ENCODE peak calls at places on chromosomes 1 and 21, in eight cellular contexts. J, U, I, D, L, P, R and T are unnamed samples.

GRCh38 chr21:41361053-41361785 is 608 bp upstream of the MX2 start:
- DNase-seq in J (peak; percentile 46), P (no peak), I (no peak), L (no peak), D (no peak), R (no peak), U (no peak), T (no peak)

GRCh38 chr1:45004281-45004920 is 6.7 kb downstream of the HECTD3 start:
- DNase-seq in L (no peak), U (no peak), R (no peak), J (no peak), I (no peak), P (no peak), D (no peak), T (no peak)

GRCh38 chr1:196611873-196612272 is 3.6 kb upstream of the KCNT2 start:
- DNase-seq in L (no peak), D (no peak), J (no peak), P (no peak), R (no peak), I (no peak), U (no peak), T (no peak)

GRCh38 chr1:200374569-200375312 is 35.1 kb downstream of the ZNF281 start:
- DNase-seq in D (peak; percentile 67), U (no peak), R (no peak), I (no peak), J (no peak), P (no peak), L (no peak), T (no peak)

GRCh38 chr1:242030071-242030470 is 31.2 kb upstream of the MAP1LC3C start:
- DNase-seq in R (no peak), U (no peak), J (no peak), I (no peak), P (no peak), L (no peak), D (peak; percentile 53), T (no peak)

GRCh38 chr1:223289621-223290020 is 74.4 kb downstream of the SUSD4 start:
- DNase-seq in L (no peak), I (no peak), U (no peak), J (no peak), P (no peak), R (no peak), D (no peak), T (no peak)

GRCh38 chr1:221525749-221526148 is 216.1 kb downstream of the DUSP10 start:
- DNase-seq in D (no peak), J (no peak), P (no peak), I (no peak), R (no peak), U (no peak), L (no peak), T (no peak)

GRCh38 chr1:55724551-55725325 is 509.6 kb upstream of the USP24 start:
- DNase-seq in I (no peak), D (peak; percentile 51), U (no peak), L (no peak), R (no peak), J (no peak), P (peak; percentile 85), T (peak; percentile 91)

GRCh38 chr1:226342656-226343055 is 33.7 kb upstream of the LIN9 start:
- DNase-seq in I (no peak), J (no peak), P (no peak), R (no peak), D (no peak), L (no peak), U (no peak), T (no peak)

GRCh38 chr1:6473974-6474814 is 8.2 kb upstream of the TNFRSF25 start:
- DNase-seq in D (no peak), L (no peak), U (no peak), J (peak; percentile 84), R (no peak), P (no peak), I (no peak), T (no peak)

GRCh38 chr1:58432813-58433668 is 113.5 kb downstream of the OMA1 start:
- DNase-seq in L (no peak), D (peak; percentile 33), P (peak; percentile 94), I (no peak), U (peak; percentile 50), J (no peak), R (peak; percentile 27), T (peak; percentile 55)

GRCh38 chr1:9388628-9389184 is 96.0 kb downstream of the SPSB1 start:
- DNase-seq in I (no peak), J (no peak), P (peak; percentile 70), L (no peak), D (peak; percentile 53), U (no peak), R (no peak), T (no peak)

GRCh38 chr1:207838156-207839082 is 72.5 kb downstream of the CD34 start:
- DNase-seq in P (peak; percentile 44), L (peak; percentile 60), U (no peak), R (no peak), J (no peak), I (no peak), D (no peak), T (no peak)

GRCh38 chr1:172893146-172893841 is 157.4 kb downstream of the TNFSF18 start:
- DNase-seq in R (no peak), J (no peak), L (no peak), D (peak; percentile 45), U (no peak), P (peak; percentile 59), I (no peak), T (no peak)

DNA sequence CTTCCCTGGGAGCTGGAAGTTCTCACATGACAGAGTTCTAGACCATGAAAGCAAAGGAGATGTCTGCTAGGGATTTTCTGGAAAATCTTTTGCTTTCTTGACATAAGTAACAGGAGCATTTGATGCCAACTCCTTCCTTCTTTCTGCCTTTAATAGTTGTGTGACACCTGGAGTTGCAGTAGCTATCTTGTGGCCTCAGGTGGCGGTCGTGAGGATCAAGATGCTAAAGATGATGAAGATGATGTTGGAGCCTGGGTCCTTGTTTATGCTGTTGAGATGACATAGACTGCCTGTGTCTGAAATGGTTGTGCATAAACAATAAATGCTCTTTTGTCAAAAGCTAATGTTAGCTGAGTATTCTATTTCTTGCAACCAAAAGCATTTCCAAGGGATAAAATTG is 32.7 kb upstream of the KIRREL1 start:
- DNase-seq in L (no peak), I (no peak), D (peak; percentile 10), J (no peak), U (no peak), P (no peak), R (no peak), T (no peak)
- TF ChIP-seq CTCF in L (no peak), I (no peak), D (peak; percentile 45), J (no peak), U (no peak), P (no peak), R (no peak), T (no peak)

DNA sequence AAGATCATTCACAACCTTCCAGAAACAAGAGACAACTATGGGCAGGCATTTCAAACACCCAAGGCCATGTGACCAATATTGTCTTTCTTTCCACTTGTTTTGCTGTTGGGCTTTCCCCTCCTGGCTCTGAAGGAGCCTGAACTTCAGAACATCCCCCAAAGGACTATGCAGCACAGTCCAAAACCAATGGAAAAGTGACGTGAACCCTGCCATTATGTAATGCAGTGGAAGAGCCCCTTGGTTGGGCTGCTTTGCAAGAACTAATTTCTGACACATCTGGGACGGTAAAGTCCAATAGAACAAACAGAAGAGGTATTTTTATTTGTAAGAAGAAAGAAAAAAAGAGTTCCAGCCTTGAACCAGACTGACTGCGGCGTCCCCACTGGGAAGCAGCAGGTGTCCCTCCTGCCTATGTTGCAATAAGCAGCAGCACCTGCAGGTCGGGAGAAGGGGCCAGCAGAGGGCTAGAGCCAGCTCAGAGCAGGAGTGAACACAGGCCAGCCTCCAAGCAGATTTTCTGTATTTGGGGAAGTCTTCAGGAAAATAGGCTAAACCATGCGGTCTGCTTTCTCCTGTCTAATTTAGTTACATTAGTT is 116.7 kb downstream of the CDC7 start:
- DNase-seq in J (peak; percentile 56), L (no peak), I (no peak), R (no peak), D (peak; percentile 28), P (no peak), U (no peak), T (no peak)
- TF ChIP-seq CTCF in J (no peak), L (no peak), I (no peak), R (peak; percentile 41), D (peak; percentile 35), P (no peak), U (peak; percentile 46), T (no peak)

GRCh38 chr1:217892750-217893149 is 261.6 kb downstream of the SPATA17 start:
- DNase-seq in I (no peak), P (no peak), D (peak; percentile 87), U (no peak), R (no peak), L (no peak), J (no peak), T (no peak)

GRCh38 chr1:217891966-217892365 is 260.8 kb downstream of the SPATA17 start:
- DNase-seq in D (peak; percentile 88), I (no peak), R (no peak), U (no peak), L (no peak), P (no peak), J (no peak), T (no peak)

DNA sequence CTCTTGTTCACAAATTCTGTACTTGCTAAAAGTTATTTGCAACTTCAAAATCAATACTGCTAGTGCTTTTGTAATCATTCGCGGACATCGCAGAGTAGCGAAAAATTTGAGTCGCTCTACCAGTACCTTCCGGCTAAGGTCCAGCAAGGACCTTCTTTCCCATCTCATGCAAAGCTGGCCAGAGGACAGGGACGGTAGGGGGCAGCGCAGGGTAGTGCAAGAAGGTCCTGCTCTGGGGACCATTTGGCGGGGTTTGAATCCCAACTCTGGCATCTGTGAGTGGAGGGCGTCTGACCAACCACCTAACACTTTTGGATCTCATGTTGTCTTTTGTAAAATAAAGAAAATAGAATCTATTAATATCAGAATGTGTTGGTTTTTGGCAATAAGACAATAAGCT is 258.3 kb downstream of the SPATA17 start:
- DNase-seq in R (no peak), I (no peak), L (no peak), U (peak; percentile 32), D (peak; percentile 78), J (no peak), P (no peak), T (no peak)
- TF ChIP-seq CTCF in R (peak; percentile 31), I (no peak), L (no peak), U (peak; percentile 51), D (peak; percentile 94), J (no peak), P (no peak), T (no peak)

GRCh38 chr1:90614872-90615271 is 102.2 kb downstream of the BARHL2 start:
- DNase-seq in R (no peak), P (no peak), J (no peak), L (no peak), U (no peak), I (no peak), D (peak; percentile 10), T (no peak)

GRCh38 chr1:90612033-90612432 is 105.1 kb downstream of the BARHL2 start:
- DNase-seq in J (no peak), P (no peak), L (no peak), U (no peak), D (no peak), R (no peak), I (no peak), T (no peak)

GRCh38 chr1:90613371-90613770 is 103.7 kb downstream of the BARHL2 start:
- DNase-seq in I (no peak), D (no peak), U (no peak), R (no peak), P (no peak), L (no peak), J (no peak), T (no peak)

DNA sequence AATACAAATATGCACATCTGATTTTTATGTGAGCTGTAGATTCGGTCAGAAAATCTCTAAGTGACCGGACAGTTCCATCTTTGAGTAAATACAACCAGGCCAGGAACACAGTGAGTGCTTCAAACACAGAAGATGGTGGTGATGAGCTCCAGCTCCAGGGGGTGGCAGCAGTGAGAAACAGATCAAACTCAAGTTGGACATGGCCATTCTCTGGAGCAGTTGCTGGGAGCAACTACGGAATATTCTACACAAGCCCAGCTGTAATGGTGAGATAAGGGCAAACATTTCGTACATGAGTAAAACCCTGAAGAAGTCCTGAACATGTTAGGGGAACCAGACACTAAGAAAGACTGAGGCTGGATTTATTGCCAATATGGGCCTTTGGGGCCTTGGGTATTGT is 100.7 kb downstream of the BARHL2 start:
- DNase-seq in U (no peak), I (no peak), R (peak; percentile 11), L (no peak), P (no peak), J (no peak), D (peak; percentile 40), T (no peak)
- TF ChIP-seq CTCF in U (peak; percentile 50), I (no peak), R (peak; percentile 50), L (no peak), P (no peak), J (no peak), D (peak; percentile 58), T (no peak)